ENCODE peak calls at places on chromosomes 12 and 14, in ten cellular contexts. A is T47D; H is prostate gland; O is stimulated activated CD8-positive, alpha-beta memory T cell treated with anti-CD3 and anti-CD28 coated beads, Interleukin-15, amount 100 ng/mL, for 1 hour; Q is body of pancreas; I is germinal center; J is small intestine; S is pons; C is NCI-H510A; V is left lobe of liver. Z is an unnamed sample.

GRCh38 chr14:74649167-74649566 is 37.1 kb upstream of the LTBP2 start:
- DNase-seq in A (no peak), H (no peak), O (no peak), Q (no peak), I (no peak), J (no peak), S (no peak), C (no peak), V (peak), Z (no peak)

GRCh38 chr14:78752789-78753188 is 582.6 kb downstream of the NRXN3 start:
- DNase-seq in A (no peak), H (no peak), O (no peak), Q (peak), I (no peak), J (no peak), S (no peak), C (no peak), V (no peak), Z (no peak)

GRCh38 chr12:127829974-127830543 is 436.9 kb upstream of the TMEM132C start:
- DNase-seq in A (no peak), H (no peak), O (no peak), Q (no peak), I (no peak), J (no peak), S (peak), C (no peak), V (no peak), Z (no peak)

GRCh38 chr12:124430491-124430890 is 135.6 kb downstream of the RFLNA start:
- DNase-seq in A (no peak), H (no peak), O (no peak), Q (no peak), I (no peak), J (no peak), S (no peak), C (no peak), V (no peak), Z (no peak)

GRCh38 chr14:64098120-64098519 is 196.1 kb downstream of the ESR2 start:
- DNase-seq in A (no peak), H (no peak), O (no peak), Q (no peak), I (no peak), J (peak), S (no peak), C (no peak), V (no peak), Z (peak)

GRCh38 chr14:77543637-77544334 is 45.2 kb upstream of the ISM2 start:
- DNase-seq in A (no peak), H (no peak), O (no peak), Q (no peak), I (no peak), J (no peak), S (no peak), C (no peak), V (no peak), Z (no peak)

GRCh38 chr12:95228617-95229016 is 11.0 kb downstream of the VEZT start:
- DNase-seq in A (no peak), H (no peak), O (no peak), Q (no peak), I (no peak), J (no peak), S (no peak), C (no peak), V (no peak), Z (no peak)

GRCh38 chr14:59360923-59361794 is 104.0 kb downstream of the GPR135 start:
- DNase-seq in A (peak), H (peak), O (no peak), Q (peak), I (no peak), J (peak), S (no peak), C (peak), V (peak), Z (peak)

GRCh38 chr12:20514598-20514997 is 146.3 kb downstream of the PDE3A start:
- DNase-seq in A (no peak), H (no peak), O (no peak), Q (no peak), I (no peak), J (no peak), S (no peak), C (no peak), V (no peak), Z (no peak)

GRCh38 chr12:34051486-34051885 is 29.2 kb downstream of the ALG10 start:
- DNase-seq in A (no peak), H (no peak), O (no peak), Q (no peak), I (no peak), J (no peak), S (no peak), C (no peak), V (no peak), Z (no peak)

GRCh38 chr14:76772300-76773187 is 11.3 kb downstream of the VASH1 start:
- DNase-seq in A (no peak), H (no peak), O (no peak), Q (no peak), I (no peak), J (no peak), S (peak), C (no peak), V (peak), Z (no peak)

Z was measured in PC-3.